ENCODE peak calls at places on chromosome 13, in nine cellular contexts. S, B, O, N, Y, I, X, W and F are unnamed samples.
A peak's percentile ranks its signal among the peaks of the same experiment; 100 is the strongest.

GRCh38 chr13:62119739-62120700 is 704.4 kb upstream of the PCDH20 start:
- DNase-seq in Y (peak; percentile 7), W (no peak), S (no peak), N (no peak), X (no peak), B (no peak), I (no peak), O (peak; percentile 2), F (no peak)

GRCh38 chr13:29935309-29935981 is 85.0 kb upstream of the UBL3 start:
- DNase-seq in S (no peak), X (no peak), I (no peak), N (no peak), Y (no peak), B (peak; percentile 45), W (no peak), O (no peak), F (no peak)

GRCh38 chr13:85601526-85601925 is 197.7 kb downstream of the SLITRK6 start:
- DNase-seq in I (no peak), Y (no peak), B (no peak), O (no peak), X (no peak), W (no peak), S (no peak), N (no peak), F (no peak)

GRCh38 chr13:34779171-34779570 is 162.9 kb upstream of the NBEA start:
- DNase-seq in X (no peak), N (no peak), B (no peak), W (no peak), S (no peak), O (no peak), Y (peak; percentile 41), I (no peak), F (no peak)

GRCh38 chr13:41942462-41943094 is 18.3 kb downstream of the VWA8 start:
- DNase-seq in W (no peak), X (no peak), B (no peak), S (peak; percentile 56), N (no peak), I (peak; percentile 56), O (peak; percentile 69), Y (peak; percentile 70), F (no peak)

GRCh38 chr13:44762946-44763345 is 186.8 kb upstream of the TSC22D1 start:
- DNase-seq in O (peak; percentile 53), N (no peak), X (no peak), B (no peak), S (no peak), W (no peak), I (no peak), Y (peak; percentile 52), F (no peak)

GRCh38 chr13:110561335-110562033 is at the start of gene RAB20:
- DNase-seq in B (peak; percentile 94), X (peak; percentile 59), W (peak; percentile 94), O (peak; percentile 82), S (no peak), Y (peak; percentile 94), N (peak; percentile 86), I (peak; percentile 84), F (peak; percentile 95)

GRCh38 chr13:24228852-24229458 is 68.4 kb downstream of the SPATA13 start:
- DNase-seq in S (no peak), I (no peak), Y (peak; percentile 84), W (no peak), X (no peak), B (peak; percentile 71), O (peak; percentile 85), N (no peak), F (no peak)

GRCh38 chr13:23567792-23568480 is 2.3 kb upstream of the TNFRSF19 start:
- DNase-seq in B (no peak), Y (peak; percentile 19), I (peak; percentile 27), O (no peak), N (no peak), X (no peak), W (no peak), S (no peak), F (no peak)

GRCh38 chr13:112446867-112447266 is 70.7 kb downstream of the SPACA7 start:
- DNase-seq in B (no peak), X (no peak), W (no peak), N (no peak), I (peak; percentile 21), S (no peak), O (no peak), Y (no peak), F (no peak)

GRCh38 chr13:36814465-36814864 is 4.6 kb upstream of the RFXAP start:
- DNase-seq in I (no peak), B (peak; percentile 8), N (no peak), Y (peak; percentile 57), O (no peak), X (no peak), W (no peak), S (no peak), F (no peak)

GRCh38 chr13:43785166-43785680 is 1.5 kb downstream of the ENOX1 start:
- DNase-seq in W (no peak), Y (peak; percentile 19), X (no peak), B (no peak), N (no peak), S (no peak), O (peak; percentile 29), I (no peak), F (no peak)

GRCh38 chr13:34657716-34658115 is 284.4 kb upstream of the NBEA start:
- DNase-seq in N (no peak), B (no peak), S (peak; percentile 4), X (no peak), O (no peak), I (no peak), Y (no peak), W (no peak), F (no peak)

GRCh38 chr13:55516610-55517009 is 1624.1 kb upstream of the PRR20A start:
- DNase-seq in I (no peak), W (no peak), N (no peak), O (no peak), S (no peak), B (no peak), X (no peak), Y (no peak), F (no peak)

GRCh38 chr13:99489028-99489427 is 12.2 kb upstream of the TM9SF2 start:
- DNase-seq in X (no peak), S (no peak), B (no peak), N (no peak), I (no peak), O (no peak), Y (no peak), W (no peak), F (no peak)

GRCh38 chr13:109211616-109212015 is 574.8 kb downstream of the IRS2 start:
- DNase-seq in B (no peak), O (no peak), Y (no peak), W (no peak), I (no peak), N (no peak), X (no peak), S (no peak), F (no peak)

GRCh38 chr13:110702591-110703526 is 3.1 kb downstream of the CARS2 start:
- DNase-seq in Y (peak; percentile 18), W (no peak), B (no peak), I (no peak), X (no peak), O (peak; percentile 8), N (no peak), S (no peak), F (no peak)

GRCh38 chr13:33280923-33281322 is 4.6 kb downstream of the STARD13 start:
- DNase-seq in X (no peak), W (no peak), O (no peak), I (no peak), Y (no peak), N (no peak), S (no peak), B (no peak), F (no peak)

GRCh38 chr13:22800726-22801401 is 379.9 kb upstream of the SGCG start:
- DNase-seq in X (no peak), W (peak; percentile 75), O (peak; percentile 4), S (no peak), Y (peak; percentile 12), I (no peak), B (peak; percentile 49), N (no peak), F (no peak)

GRCh38 chr13:100511422-100511821 is 77.2 kb downstream of the GGACT start:
- DNase-seq in N (no peak), B (no peak), X (no peak), I (no peak), W (no peak), Y (no peak), S (no peak), O (no peak), F (no peak)

GRCh38 chr13:110509971-110510786 is 51.3 kb downstream of the RAB20 start:
- DNase-seq in B (no peak), W (peak; percentile 71), I (no peak), N (no peak), X (no peak), Y (peak; percentile 14), S (no peak), O (no peak), F (no peak)

GRCh38 chr13:109272595-109273325 is 513.6 kb downstream of the IRS2 start:
- DNase-seq in W (no peak), Y (peak; percentile 35), B (no peak), X (no peak), I (no peak), N (no peak), S (no peak), O (no peak), F (no peak)

GRCh38 chr13:50989476-50989875 is 79.9 kb downstream of the RNASEH2B start:
- DNase-seq in X (no peak), W (no peak), N (peak; percentile 66), I (peak; percentile 55), O (no peak), S (no peak), B (no peak), Y (peak; percentile 59), F (no peak)
- TF ChIP-seq CTCF in X (no peak), W (no peak), N (peak; percentile 61), I (peak; percentile 60), O (peak; percentile 22), S (no peak), B (no peak), Y (peak; percentile 49), F (peak; percentile 41)

GRCh38 chr13:60134376-60134775 is 29.4 kb downstream of the DIAPH3 start:
- DNase-seq in B (no peak), S (no peak), N (no peak), O (peak; percentile 49), X (no peak), I (peak; percentile 52), W (no peak), Y (peak; percentile 38), F (no peak)
- TF ChIP-seq CTCF in B (no peak), S (peak; percentile 9), N (no peak), O (peak; percentile 57), X (no peak), I (peak; percentile 57), W (no peak), Y (peak; percentile 37), F (no peak)

GRCh38 chr13:98486412-98486811 is 90.5 kb downstream of the STK24 start:
- DNase-seq in I (no peak), O (no peak), Y (no peak), B (no peak), W (no peak), N (no peak), S (no peak), X (no peak), F (no peak)
- TF ChIP-seq CTCF in I (no peak), O (no peak), Y (no peak), B (no peak), W (no peak), N (no peak), S (no peak), X (no peak), F (no peak)

DNA sequence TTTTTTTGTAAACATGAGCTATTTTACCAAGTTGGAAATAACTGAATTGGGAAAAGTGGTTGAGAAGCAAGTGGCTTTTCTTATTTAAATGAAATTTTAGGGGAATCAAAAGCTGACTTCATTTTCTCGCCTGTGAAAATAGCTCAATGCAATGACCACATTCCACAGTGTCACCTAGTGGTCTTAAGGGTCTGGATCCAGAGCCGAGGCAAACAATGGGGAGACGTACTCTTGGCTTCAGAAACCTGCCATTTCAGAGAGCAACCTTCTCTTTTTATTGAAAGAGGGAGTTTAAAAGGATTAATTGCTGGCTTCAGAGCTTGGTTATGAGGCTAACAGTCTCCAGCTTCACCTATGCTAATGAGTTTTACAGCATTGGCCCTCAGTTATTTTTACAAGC is 39.7 kb upstream of the RXFP2 start:
- DNase-seq in W (no peak), X (no peak), B (no peak), Y (peak; percentile 43), I (peak; percentile 33), N (no peak), S (no peak), O (peak; percentile 28), F (no peak)
- TF ChIP-seq CTCF in W (no peak), X (no peak), B (no peak), Y (peak; percentile 48), I (peak; percentile 61), N (no peak), S (peak; percentile 15), O (peak; percentile 39), F (no peak)